ENCODE peak calls at places on chromosome 20, in eight cellular contexts. W, A, M, R, Z, L, K and Y are unnamed samples.

GRCh38 chr20:53736122-53736756 is 142.6 kb upstream of the ZNF217 start:
- DNase-seq in W (no peak), A (peak; percentile 19), R (no peak), Z (no peak), L (no peak), K (no peak), M (no peak), Y (peak; percentile 42)

GRCh38 chr20:7665311-7665863 is 274.9 kb downstream of the HAO1 start:
- DNase-seq in Z (no peak), L (no peak), W (no peak), M (no peak), R (no peak), K (no peak), A (no peak), Y (peak; percentile 60)

GRCh38 chr20:13424174-13424833 is 203.2 kb downstream of the ISM1 start:
- DNase-seq in K (no peak), A (no peak), R (no peak), Z (no peak), L (no peak), W (no peak), M (no peak), Y (no peak)

GRCh38 chr20:22160254-22160653 is 424.1 kb downstream of the FOXA2 start:
- DNase-seq in R (no peak), A (no peak), K (no peak), W (no peak), L (no peak), Z (no peak), M (no peak), Y (no peak)

GRCh38 chr20:56630086-56630493 is 984 bp downstream of the TFAP2C start:
- DNase-seq in A (peak; percentile 28), Z (no peak), L (no peak), W (no peak), M (peak; percentile 68), K (peak; percentile 93), R (peak; percentile 39), Y (peak; percentile 86)

GRCh38 chr20:58868795-58869194 is 16.3 kb downstream of the GNAS start:
- DNase-seq in A (no peak), Z (no peak), K (no peak), R (peak; percentile 49), L (no peak), M (no peak), W (no peak), Y (no peak)

GRCh38 chr20:33401922-33402369 is 627 bp upstream of the CDK5RAP1 start:
- DNase-seq in R (peak; percentile 58), L (no peak), M (no peak), K (no peak), A (peak; percentile 29), Z (peak; percentile 42), W (no peak), Y (peak; percentile 18)

GRCh38 chr20:1005452-1006027 is 3.4 kb upstream of the RSPO4 start:
- DNase-seq in A (peak; percentile 26), Z (peak; percentile 24), M (no peak), R (peak; percentile 71), K (no peak), W (no peak), L (no peak), Y (no peak)

GRCh38 chr20:24662756-24663399 is 193.4 kb downstream of the SYNDIG1 start:
- DNase-seq in A (no peak), K (no peak), M (no peak), W (no peak), Z (no peak), R (no peak), L (no peak), Y (peak; percentile 60)

GRCh38 chr20:34948030-34948429 is 7.6 kb downstream of the GSS start:
- DNase-seq in Z (no peak), R (no peak), M (no peak), W (no peak), K (no peak), A (peak; percentile 72), L (no peak), Y (peak; percentile 87)

GRCh38 chr20:16036331-16036730 is 536.9 kb downstream of the KIF16B start:
- DNase-seq in R (no peak), M (no peak), Z (no peak), W (no peak), K (no peak), A (no peak), L (no peak), Y (no peak)

GRCh38 chr20:57947421-57948176 is 237.8 kb upstream of the PMEPA1 start:
- DNase-seq in R (no peak), L (no peak), M (peak; percentile 74), K (no peak), A (no peak), W (no peak), Z (no peak), Y (peak; percentile 93)

DNA sequence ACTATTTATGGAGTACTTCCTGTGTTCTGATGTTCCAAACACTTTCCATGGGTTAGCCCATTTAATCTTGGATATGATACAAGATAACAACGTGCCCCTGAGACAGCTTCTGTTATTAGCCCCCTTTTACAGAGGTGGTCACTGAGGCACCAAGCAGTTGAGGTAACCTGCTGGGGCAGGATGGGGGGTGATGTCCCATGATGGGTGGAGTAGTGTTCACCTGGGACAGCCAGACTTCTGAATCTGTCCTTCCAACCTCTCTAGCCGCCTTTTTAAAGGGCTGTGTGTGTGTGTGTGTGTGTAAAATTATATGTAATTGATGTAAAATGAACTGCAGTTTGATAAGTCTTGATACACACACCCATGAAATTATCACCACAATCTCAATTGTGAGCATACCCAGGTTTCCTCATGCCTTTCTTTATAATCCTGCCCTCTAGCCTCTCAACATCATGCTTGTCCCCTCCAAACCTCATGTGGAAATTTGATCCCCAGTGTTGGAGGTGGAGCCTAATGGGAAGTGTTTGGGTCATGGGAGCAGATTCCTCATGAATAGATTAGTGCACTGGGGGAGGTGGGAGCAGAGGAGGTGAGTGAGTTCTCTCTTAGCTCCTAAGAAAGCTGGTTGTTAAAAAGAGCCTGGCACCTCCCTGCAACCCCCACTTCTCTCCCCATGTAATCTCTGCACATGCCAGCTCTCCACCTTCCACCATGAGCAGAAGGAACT is 39.2 kb downstream of the PLAGL2 start:
- DNase-seq in Z (no peak), M (peak; percentile 19), R (no peak), L (no peak), K (no peak), A (peak; percentile 52), W (no peak), Y (peak; percentile 9)
- TF ChIP-seq CTCF in Z (no peak), M (no peak), R (no peak), L (no peak), K (no peak), A (no peak), W (no peak), Y (no peak)

GRCh38 chr20:2654831-2655230 is 2.4 kb downstream of the NOP56 start:
- DNase-seq in R (no peak), Z (no peak), M (no peak), L (no peak), K (no peak), A (no peak), W (no peak), Y (no peak)
- H3K4me3 ChIP-seq in R (peak overlapping the region; percentile 70), Z (no peak overlapping the region), M (no peak overlapping the region), L (no peak overlapping the region), K (no peak overlapping the region), A (peak overlapping the region; percentile 97), W (no peak overlapping the region), Y (no peak overlapping the region)

DNA sequence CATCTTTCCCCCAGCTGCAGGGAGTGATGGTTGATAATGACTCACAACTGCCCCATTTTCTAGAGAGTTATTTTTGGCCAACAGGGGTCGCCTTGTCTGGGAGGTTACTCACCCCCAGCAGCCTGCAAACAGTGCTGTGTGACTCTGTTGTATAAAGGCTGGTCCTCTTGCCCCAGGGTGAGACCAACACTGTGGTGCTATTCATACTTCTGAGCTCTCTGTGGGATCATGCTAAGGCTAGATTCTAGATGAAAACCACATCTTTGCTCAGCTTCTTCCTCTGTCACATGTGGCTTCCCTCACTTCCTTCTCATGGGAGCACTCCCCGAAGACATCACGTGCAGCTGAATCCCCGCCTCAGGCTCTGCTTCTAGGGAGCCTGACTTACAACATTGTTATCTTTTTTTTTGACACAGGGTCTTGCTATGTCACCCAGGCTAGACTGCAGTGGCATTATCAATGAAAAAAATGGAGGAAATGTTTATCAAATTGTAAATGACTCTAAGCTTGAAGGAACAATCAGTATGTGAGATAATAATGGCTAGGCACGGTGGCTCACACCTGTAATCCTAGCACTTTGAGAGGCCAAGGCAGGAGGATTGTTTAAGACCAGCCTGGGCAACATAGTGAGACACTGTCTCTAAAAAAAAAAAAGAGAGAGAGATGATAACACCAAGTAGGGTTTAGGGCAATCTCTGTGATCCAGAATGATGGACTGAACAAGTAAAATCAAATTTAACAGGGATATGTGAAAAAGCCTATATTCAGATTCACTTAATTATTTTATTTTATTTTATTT is 55.7 kb upstream of the SLC23A2 start:
- DNase-seq in L (peak; percentile 63), M (no peak), R (peak; percentile 63), Z (peak; percentile 87), K (peak; percentile 7), A (peak; percentile 40), W (peak; percentile 49), Y (peak; percentile 35)
- TF ChIP-seq CTCF in L (peak; percentile 56), M (no peak), R (peak; percentile 67), Z (peak; percentile 79), K (no peak), A (peak; percentile 47), W (no peak), Y (peak; percentile 51)

GRCh38 chr20:46012926-46013825 is 4.5 kb downstream of the MMP9 start:
- DNase-seq in R (no peak), L (no peak), Z (no peak), K (no peak), W (no peak), A (no peak), M (no peak), Y (no peak)

GRCh38 chr20:46011631-46012482 is 3.1 kb downstream of the MMP9 start:
- DNase-seq in R (peak; percentile 91), Z (peak; percentile 50), M (no peak), W (peak; percentile 44), K (no peak), L (peak; percentile 36), A (peak; percentile 46), Y (peak; percentile 10)

GRCh38 chr20:46009847-46010246 is 1.1 kb downstream of the MMP9 start:
- DNase-seq in M (no peak), A (no peak), R (no peak), K (no peak), W (no peak), Z (no peak), L (no peak), Y (no peak)

GRCh38 chr20:46007671-46008070 is 1.0 kb upstream of the MMP9 start:
- DNase-seq in L (no peak), W (no peak), Z (no peak), R (no peak), A (no peak), M (no peak), K (no peak), Y (no peak)

DNA sequence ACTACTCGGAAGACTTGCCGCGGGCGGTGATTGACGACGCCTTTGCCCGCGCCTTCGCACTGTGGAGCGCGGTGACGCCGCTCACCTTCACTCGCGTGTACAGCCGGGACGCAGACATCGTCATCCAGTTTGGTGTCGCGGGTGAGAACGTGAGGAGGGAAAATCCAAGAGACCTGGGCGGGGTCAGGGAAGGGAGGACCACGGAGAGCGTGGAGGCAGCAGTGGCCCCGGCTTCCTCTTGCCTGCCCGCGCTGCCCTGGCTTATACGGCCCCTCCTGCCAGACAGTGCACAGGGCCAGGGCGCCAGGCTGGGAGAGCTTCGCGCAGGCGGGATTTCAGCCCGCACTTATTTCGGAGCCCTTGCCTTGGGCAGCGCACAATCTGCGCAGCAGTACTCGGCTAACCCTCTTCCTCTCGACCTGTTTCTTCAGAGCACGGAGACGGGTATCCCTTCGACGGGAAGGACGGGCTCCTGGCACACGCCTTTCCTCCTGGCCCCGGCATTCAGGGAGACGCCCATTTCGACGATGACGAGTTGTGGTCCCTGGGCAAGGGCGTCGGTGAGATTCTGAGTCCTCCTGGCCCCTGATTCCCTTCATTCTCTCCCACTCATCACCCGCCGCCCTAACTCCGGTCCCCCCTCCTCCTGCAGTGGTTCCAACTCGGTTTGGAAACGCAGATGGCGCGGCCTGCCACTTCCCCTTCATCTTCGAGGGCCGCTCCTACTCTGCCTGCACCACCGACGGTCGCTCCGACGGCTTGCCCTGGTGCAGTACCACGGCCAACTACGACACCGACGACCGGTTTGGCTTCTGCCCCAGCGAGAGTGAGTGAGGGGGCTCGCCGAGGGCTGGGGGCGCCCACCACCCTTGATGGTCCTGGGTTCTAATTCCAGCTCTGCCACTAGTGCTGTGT is 2.0 kb downstream of the MMP9 start:
- DNase-seq in M (no peak), R (no peak), K (no peak), Z (no peak), L (no peak), W (no peak), A (no peak), Y (no peak)
- H3K4me3 ChIP-seq in M (no peak overlapping the region), R (no peak overlapping the region), K (no peak overlapping the region), Z (no peak overlapping the region), L (no peak overlapping the region), W (no peak overlapping the region), A (no peak overlapping the region), Y (no peak overlapping the region)